ENCODE peak calls at places on chromosomes 12 and 14, in eight cellular contexts. L is dorsolateral prefrontal cortex, P is tibial artery, H is cardiac muscle cell, Z is HCT116, M is psoas muscle, A is astrocyte, R is bronchial epithelial cell. Q is an unnamed sample.

GRCh38 chr14:60724080-60724618 is at the start of gene SIX4:
- DNase-seq in Z (peak), R (peak), P (peak), A (peak), H (peak), M (peak), L (peak), Q (peak)

GRCh38 chr12:56840922-56841321 is 77.8 kb downstream of the HSD17B6 start:
- DNase-seq in R (peak), A (peak), P (no peak), L (no peak), Z (no peak), H (no peak), M (no peak), Q (no peak)

GRCh38 chr14:92637228-92637627 is 111.2 kb downstream of the LGMN start:
- DNase-seq in Z (no peak), P (no peak), L (no peak), H (peak), M (no peak), R (no peak), A (no peak), Q (no peak)

GRCh38 chr12:79360269-79360668 is 330.5 kb downstream of the PAWR start:
- DNase-seq in L (no peak), Z (no peak), P (no peak), A (no peak), R (no peak), H (peak), M (no peak), Q (no peak)

GRCh38 chr12:93825501-93825888 is 148.3 kb downstream of the CRADD start:
- DNase-seq in A (no peak), P (no peak), M (no peak), L (no peak), R (no peak), H (no peak), Z (no peak), Q (no peak)

GRCh38 chr14:94079891-94080605 is 954 bp downstream of the DDX24 start:
- DNase-seq in A (peak), H (no peak), P (no peak), R (peak), M (no peak), Z (no peak), L (no peak), Q (no peak)

GRCh38 chr12:56129210-56129691 is 1.2 kb downstream of the ESYT1 start:
- DNase-seq in P (peak), M (peak), H (peak), A (peak), R (peak), L (peak), Z (no peak), Q (no peak)

GRCh38 chr12:116662612-116663144 is 75.2 kb downstream of the SPRING1 start:
- DNase-seq in M (no peak), H (no peak), R (no peak), L (peak), A (peak), P (no peak), Z (no peak), Q (no peak)

GRCh38 chr14:58912799-58913432 is 275.2 kb downstream of the DACT1 start:
- DNase-seq in A (no peak), L (no peak), M (no peak), H (no peak), R (peak), P (no peak), Z (no peak), Q (no peak)

GRCh38 chr12:57603758-57604453 is 718 bp upstream of the DTX3 start:
- DNase-seq in P (peak), A (peak), H (no peak), R (peak), M (peak), L (peak), Z (no peak), Q (peak)

GRCh38 chr14:49792618-49793017 is 24.7 kb downstream of the KLHDC2 start:
- DNase-seq in L (no peak), A (no peak), P (no peak), Z (no peak), R (no peak), M (no peak), H (no peak), Q (no peak)

GRCh38 chr14:54845616-54846015 is 57.0 kb downstream of the GCH1 start:
- DNase-seq in M (no peak), Z (no peak), A (no peak), P (no peak), L (no peak), R (no peak), H (no peak), Q (no peak)

GRCh38 chr12:12088761-12089160 is 18.0 kb downstream of the BCL2L14 start:
- DNase-seq in L (no peak), P (no peak), A (no peak), R (no peak), H (no peak), M (no peak), Z (no peak), Q (no peak)

GRCh38 chr14:71209888-71210287 is 302.6 kb downstream of the PCNX1 start:
- DNase-seq in R (no peak), A (no peak), H (no peak), M (no peak), P (no peak), Z (no peak), L (no peak), Q (no peak)

GRCh38 chr12:47813491-47814196 is 6.1 kb downstream of the HDAC7 start:
- DNase-seq in M (no peak), Z (no peak), R (no peak), A (no peak), H (peak), L (no peak), P (no peak), Q (no peak)
- H3K4me3 ChIP-seq in M (peak), Z (peak), R (peak), A (peak), H (peak), L (peak), P (peak), Q (peak)

GRCh38 chr14:105364100-105364708 is 34.1 kb upstream of the TEX22 start:
- DNase-seq in R (peak), L (no peak), H (no peak), Z (no peak), A (peak), P (no peak), M (no peak), Q (no peak)
- H3K4me3 ChIP-seq in R (no peak), L (no peak), H (no peak), Z (no peak), A (no peak), P (peak), M (no peak), Q (peak)

GRCh38 chr12:108305520-108305919 is 33.6 kb downstream of the CMKLR1 start:
- DNase-seq in R (peak), Z (no peak), P (peak), M (peak), H (peak), A (peak), L (peak), Q (peak)

GRCh38 chr12:108307006-108307405 is 32.1 kb downstream of the CMKLR1 start:
- DNase-seq in H (no peak), R (no peak), P (peak), M (no peak), Z (no peak), A (peak), L (no peak), Q (no peak)

GRCh38 chr12:108306506-108306905 is 32.6 kb downstream of the CMKLR1 start:
- DNase-seq in A (no peak), L (no peak), P (no peak), Z (no peak), H (no peak), M (no peak), R (no peak), Q (no peak)

GRCh38 chr12:108304633-108305032 is 34.5 kb downstream of the CMKLR1 start:
- DNase-seq in A (peak), H (peak), M (no peak), L (no peak), R (no peak), Z (no peak), P (no peak), Q (no peak)

GRCh38 chr12:108306014-108306501 is 33.1 kb downstream of the CMKLR1 start:
- DNase-seq in R (peak), H (no peak), L (no peak), P (peak), A (peak), M (peak), Z (no peak), Q (peak)
- H3K4me3 ChIP-seq in R (no peak), H (no peak), L (no peak), P (peak), A (peak), M (no peak), Z (no peak), Q (peak)

GRCh38 chr14:51224551-51224950 is 15.5 kb upstream of the TMX1 start:
- DNase-seq in P (no peak), M (no peak), Z (no peak), H (no peak), A (peak), R (peak), L (no peak), Q (no peak)

GRCh38 chr14:51225751-51226150 is 14.3 kb upstream of the TMX1 start:
- DNase-seq in R (no peak), M (no peak), A (no peak), H (no peak), Z (no peak), P (no peak), L (no peak), Q (no peak)

GRCh38 chr14:51216602-51217001 is 23.4 kb upstream of the TMX1 start:
- DNase-seq in Z (no peak), A (no peak), M (no peak), H (no peak), R (no peak), P (no peak), L (no peak), Q (no peak)

DNA sequence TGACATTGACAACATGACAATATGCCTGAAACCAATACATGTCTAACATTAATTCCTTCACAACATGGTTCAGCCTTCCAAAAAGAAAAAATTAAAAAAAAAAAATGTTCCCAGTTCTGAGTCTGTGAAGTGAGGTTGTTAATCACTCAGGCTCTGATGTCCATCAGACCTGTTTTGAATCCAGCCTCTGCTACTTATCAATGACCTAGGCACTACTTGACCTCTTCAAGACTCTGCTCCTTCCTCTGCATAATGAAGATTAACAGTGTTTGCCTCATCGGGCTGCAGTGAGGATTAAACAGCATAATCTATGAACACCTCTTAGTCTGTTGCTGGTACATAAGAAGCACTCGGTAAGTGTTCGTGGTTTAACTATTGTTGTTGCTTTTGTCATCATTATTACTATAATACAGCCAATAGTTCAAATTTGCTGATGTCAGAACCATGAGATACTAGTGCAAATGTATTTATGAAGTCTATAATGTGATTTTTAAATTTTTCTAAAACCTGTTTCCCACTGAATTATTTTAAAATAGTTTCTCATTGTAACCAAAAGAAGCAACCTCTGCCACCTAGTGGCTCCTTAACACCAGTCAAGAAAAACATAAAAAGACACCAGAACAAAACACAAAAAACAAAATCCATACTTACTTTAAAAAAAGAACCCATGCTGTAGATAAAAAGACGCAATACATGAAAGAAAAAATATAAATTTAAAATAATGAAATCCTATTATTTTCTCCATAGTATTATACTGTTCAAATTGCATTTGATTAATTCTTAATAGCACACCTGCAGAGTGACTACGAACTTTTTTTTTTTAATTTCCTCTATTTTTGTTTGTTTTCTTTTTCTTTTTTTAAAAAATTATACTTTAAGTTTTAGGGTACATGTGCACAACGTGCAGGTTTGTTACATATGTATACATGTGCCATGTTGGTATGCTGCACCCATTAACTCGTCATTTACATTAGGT is 20.3 kb upstream of the TMX1 start:
- DNase-seq in Z (no peak), R (peak), M (no peak), A (peak), P (no peak), L (peak), H (peak), Q (no peak)
- H3K4me3 ChIP-seq in Z (no peak), R (no peak), M (no peak), A (no peak), P (no peak), L (peak), H (no peak), Q (no peak)

GRCh38 chr14:97975960-97976359 is 1178.8 kb downstream of the VRK1 start:
- DNase-seq in P (no peak), H (no peak), L (no peak), Z (no peak), M (no peak), R (no peak), A (no peak), Q (no peak)

GRCh38 chr14:97977711-97978261 is 1180.6 kb downstream of the VRK1 start:
- DNase-seq in A (peak), H (no peak), L (peak), M (peak), P (peak), Z (no peak), R (peak), Q (peak)

GRCh38 chr14:97976861-97977260 is 1179.7 kb downstream of the VRK1 start:
- DNase-seq in A (no peak), L (no peak), M (peak), Z (no peak), P (no peak), R (no peak), H (no peak), Q (no peak)

DNA sequence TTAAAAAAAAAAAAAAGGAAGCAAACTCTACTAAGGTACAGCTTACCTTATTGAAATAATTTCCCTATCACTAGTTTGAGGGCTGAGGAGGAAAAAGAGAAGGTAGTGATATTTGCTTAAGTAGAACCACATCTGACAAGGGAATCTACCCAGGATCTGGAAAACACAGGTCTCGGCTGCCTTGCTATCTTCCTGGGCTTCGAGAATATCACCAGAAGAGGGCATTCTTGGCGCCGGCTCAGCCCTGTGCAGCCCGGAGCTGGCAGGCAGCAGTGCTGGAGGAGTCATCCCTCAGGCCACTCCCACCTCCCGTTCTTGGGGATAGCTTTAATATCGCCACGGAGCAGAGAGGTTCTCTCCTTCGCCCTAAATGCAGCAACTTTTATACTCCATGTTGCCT is 1181.2 kb downstream of the VRK1 start:
- DNase-seq in R (peak), M (peak), L (peak), H (peak), P (peak), Z (peak), A (peak), Q (peak)
- H3K4me3 ChIP-seq in R (no peak), M (peak), L (peak), H (no peak), P (peak), Z (no peak), A (peak), Q (peak)

DNA sequence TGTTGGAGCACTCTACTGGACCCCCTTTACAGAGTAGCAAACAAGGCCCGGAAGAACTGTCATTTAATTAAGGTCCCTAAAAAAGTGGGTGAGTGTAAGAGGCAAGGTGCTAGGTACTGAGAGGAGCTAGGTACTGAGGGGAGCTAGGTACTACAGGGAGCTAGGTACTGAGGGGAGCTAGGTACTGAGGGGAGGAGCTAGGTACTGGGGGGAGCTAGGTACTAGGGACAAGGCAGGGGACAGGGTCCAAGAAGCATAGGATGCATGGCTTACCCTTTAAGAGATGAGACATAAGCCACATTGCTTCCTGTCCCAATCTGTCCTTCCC is 4.9 kb downstream of the KRT5 start:
- DNase-seq in M (no peak), L (no peak), P (no peak), Z (no peak), H (no peak), R (no peak), A (no peak), Q (no peak)
- H3K4me3 ChIP-seq in M (no peak), L (no peak), P (no peak), Z (no peak), H (no peak), R (no peak), A (no peak), Q (no peak)